ENCODE peak calls at places on chromosomes 2 and 18, in six cellular contexts. L is K562, J is HepG2, T is GM12892, P is H1, C is GM12878. M is an unnamed sample.

GRCh38 chr2:42876280-42876840 is 84.0 kb upstream of the HAAO start:
- DNase-seq in L (no peak), J (no peak), T (no peak), P (no peak), C (no peak), M (no peak)

GRCh38 chr2:174979996-174980395 is 25.2 kb downstream of the CHN1 start:
- DNase-seq in L (no peak), J (no peak), T (no peak), P (no peak), C (no peak), M (no peak)

GRCh38 chr18:40832362-40832761 is 1122.7 kb upstream of the PIK3C3 start:
- DNase-seq in L (no peak), J (no peak), T (no peak), P (no peak), C (no peak), M (no peak)

GRCh38 chr2:37877457-37878315 is 47.4 kb upstream of the RMDN2 start:
- DNase-seq in L (peak; percentile 59), J (peak; percentile 62), T (no peak), P (no peak), C (no peak), M (no peak)

GRCh38 chr2:170842785-170843184 is 26.1 kb downstream of the GAD1 start:
- DNase-seq in L (no peak), J (no peak), T (no peak), P (no peak), C (no peak), M (no peak)

GRCh38 chr18:36308711-36309435 is 11.4 kb downstream of the FHOD3 start:
- DNase-seq in L (no peak), J (no peak), T (no peak), P (no peak), C (no peak), M (no peak)

GRCh38 chr2:104312684-104313083 is 541.2 kb upstream of the POU3F3 start:
- DNase-seq in L (no peak), J (no peak), T (no peak), P (no peak), C (no peak), M (no peak)

GRCh38 chr2:158931577-158931976 is 36.9 kb upstream of the TANC1 start:
- DNase-seq in L (no peak), J (no peak), T (no peak), P (no peak), C (no peak), M (no peak)

GRCh38 chr2:173589604-173590277 is 235.1 kb downstream of the CDCA7 start:
- DNase-seq in L (no peak), J (no peak), T (no peak), P (no peak), C (no peak), M (no peak)

GRCh38 chr2:72278046-72278445 is 130.4 kb upstream of the CYP26B1 start:
- DNase-seq in L (no peak), J (no peak), T (no peak), P (no peak), C (no peak), M (no peak)

GRCh38 chr2:171554991-171555615 is 32.8 kb downstream of the CYBRD1 start:
- DNase-seq in L (no peak), J (no peak), T (no peak), P (no peak), C (no peak), M (no peak)

GRCh38 chr2:201127570-201127969 is 11.6 kb downstream of the CFLAR start:
- DNase-seq in L (no peak), J (no peak), T (no peak), P (no peak), C (no peak), M (no peak)

GRCh38 chr18:27860701-27861107 is 316.2 kb downstream of the CDH2 start:
- DNase-seq in L (no peak), J (peak; percentile 30), T (no peak), P (no peak), C (peak; percentile 9), M (no peak)

GRCh38 chr2:68436270-68436669 is 30.8 kb downstream of the FBXO48 start:
- DNase-seq in L (no peak), J (no peak), T (no peak), P (no peak), C (no peak), M (no peak)

GRCh38 chr2:173210270-173211196 is 134.9 kb downstream of the MAP3K20 start:
- DNase-seq in L (peak; percentile 81), J (peak; percentile 66), T (peak; percentile 19), P (no peak), C (peak; percentile 40), M (peak; percentile 32)

GRCh38 chr2:46434851-46435273 is 44.5 kb upstream of the TMEM247 start:
- DNase-seq in L (no peak), J (peak; percentile 88), T (no peak), P (no peak), C (no peak), M (no peak)

GRCh38 chr18:31876707-31877106 is 66.2 kb downstream of the TRAPPC8 start:
- DNase-seq in L (no peak), J (no peak), T (no peak), P (no peak), C (no peak), M (no peak)

GRCh38 chr18:23662309-23663263 is at the start of gene ANKRD29:
- DNase-seq in L (no peak), J (no peak), T (peak; percentile 34), P (no peak), C (no peak), M (peak; percentile 41)

GRCh38 chr2:238145851-238146250 is 7.4 kb downstream of the KLHL30 start:
- DNase-seq in L (no peak), J (no peak), T (no peak), P (no peak), C (no peak), M (no peak)

GRCh38 chr2:42331569-42332284 is 29.3 kb downstream of the COX7A2L start:
- DNase-seq in L (no peak), J (no peak), T (no peak), P (no peak), C (no peak), M (no peak)

GRCh38 chr2:32715981-32716380 is 88.1 kb downstream of the TTC27 start:
- DNase-seq in L (no peak), J (no peak), T (no peak), P (no peak), C (no peak), M (no peak)

GRCh38 chr2:150309681-150310080 is 177.8 kb downstream of the RND3 start:
- DNase-seq in L (no peak), J (no peak), T (no peak), P (no peak), C (no peak), M (no peak)

GRCh38 chr2:207219716-207220414 is 54.1 kb upstream of the KLF7 start:
- DNase-seq in L (no peak), J (no peak), T (no peak), P (no peak), C (no peak), M (no peak)

GRCh38 chr18:5057348-5058012 is 139.6 kb downstream of the AKAIN1 start:
- DNase-seq in L (peak; percentile 68), J (peak; percentile 52), T (peak; percentile 10), P (peak; percentile 46), C (peak; percentile 32), M (peak; percentile 23)

GRCh38 chr2:239257511-239257937 is 143.3 kb downstream of the HDAC4 start:
- DNase-seq in L (peak; percentile 80), J (peak; percentile 64), T (no peak), P (no peak), C (no peak), M (no peak)
- TF ChIP-seq TAF1 in L (no peak), J (no peak), T (no peak), P (no peak), C (no peak), M (no peak)

GRCh38 chr2:47899915-47900314 is 6.4 kb downstream of the FBXO11 start:
- DNase-seq in L (peak; percentile 12), J (no peak), T (no peak), P (no peak), C (no peak), M (no peak)
- TF ChIP-seq POLR2A in L (no peak), J (no peak), T (no peak), P (no peak), C (no peak), M (no peak)

DNA sequence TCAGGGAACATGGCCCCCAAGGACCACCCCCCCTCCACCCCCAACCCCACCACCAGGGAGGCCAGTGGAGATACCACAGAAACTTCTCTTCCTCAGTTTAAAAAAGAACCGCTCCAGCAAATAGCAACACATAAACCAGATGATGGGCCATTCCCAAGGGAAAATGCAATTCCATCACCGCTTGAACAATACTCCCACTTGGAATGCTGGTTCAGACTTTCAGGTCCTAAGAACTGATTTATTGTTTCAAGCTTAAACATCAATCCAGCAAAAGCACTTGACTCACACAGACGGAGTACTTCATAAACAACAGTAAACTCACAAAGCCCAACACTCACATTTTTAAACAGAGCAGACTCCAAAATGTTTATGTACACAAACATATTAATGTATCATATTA is 6.9 kb downstream of the HDAC4 start:
- DNase-seq in L (no peak), J (no peak), T (no peak), P (no peak), C (no peak), M (no peak)
- TF ChIP-seq TAF1 in L (no peak), J (no peak), T (no peak), P (no peak), C (no peak), M (no peak)

GRCh38 chr2:30456106-30456505 is 9.1 kb downstream of the LCLAT1 start:
- DNase-seq in L (no peak), J (no peak), T (no peak), P (no peak), C (no peak), M (no peak)

GRCh38 chr2:30455339-30455738 is 8.3 kb downstream of the LCLAT1 start:
- DNase-seq in L (no peak), J (no peak), T (no peak), P (no peak), C (no peak), M (no peak)

GRCh38 chr2:30456578-30456977 is 9.5 kb downstream of the LCLAT1 start:
- DNase-seq in L (no peak), J (peak; percentile 35), T (no peak), P (no peak), C (no peak), M (no peak)

GRCh38 chr2:30459140-30459539 is 12.1 kb downstream of the LCLAT1 start:
- DNase-seq in L (no peak), J (no peak), T (no peak), P (no peak), C (no peak), M (no peak)

GRCh38 chr2:30457316-30457715 is 10.3 kb downstream of the LCLAT1 start:
- DNase-seq in L (no peak), J (no peak), T (no peak), P (no peak), C (no peak), M (no peak)
- TF ChIP-seq POLR2A in L (no peak), J (no peak), T (no peak), P (no peak), C (no peak), M (no peak)

DNA sequence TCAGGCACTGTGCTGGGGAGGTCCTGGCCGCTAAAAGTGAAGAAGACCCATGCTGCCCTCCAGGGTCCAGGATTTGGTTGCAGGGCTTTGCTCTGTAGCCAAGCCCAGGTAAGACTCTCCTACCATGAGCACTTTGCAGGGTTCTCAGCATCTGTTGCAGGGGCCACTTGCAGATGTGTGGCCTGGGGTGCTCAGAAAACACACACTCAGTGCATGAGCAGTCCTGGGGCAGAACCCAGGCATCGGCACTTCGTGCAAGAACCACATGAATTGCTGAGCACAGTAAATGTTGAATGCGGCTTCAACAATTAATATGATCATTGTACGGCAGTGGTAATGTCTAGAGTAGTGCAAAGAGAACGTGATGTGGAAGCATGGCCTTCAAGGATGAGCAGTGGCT is 98.5 kb upstream of the SMIM21 start:
- DNase-seq in L (no peak), J (no peak), T (no peak), P (no peak), C (no peak), M (no peak)
- TF ChIP-seq TAF1 in L (no peak), J (no peak), T (no peak), P (no peak), C (no peak), M (no peak)

M was measured in GM12891.